ENCODE peak calls at places on chromosomes 5 and 9, in nine cellular contexts. N is neuronal stem cell, C is IMR-90, K is adrenal gland, I is SK-N-SH, R is brain microvascular endothelial cell, V is WERI-Rb-1, J is astrocyte, O is tibial nerve. P is an unnamed sample. For H3K36me3, the result is how much of the 10 kb centered on the place peaks cover.

GRCh38 chr9:5976668-5977397 is 38.6 kb downstream of the RANBP6 start:
- DNase-seq in J (no peak), R (no peak), V (no peak), K (no peak), C (peak), N (no peak), O (no peak), I (no peak), P (no peak)

GRCh38 chr5:150473673-150474358 is 24.3 kb upstream of the RPS14 start:
- DNase-seq in R (peak), J (peak), N (no peak), C (peak), O (no peak), K (no peak), I (no peak), V (no peak), P (peak)

GRCh38 chr9:16509946-16510504 is 360.4 kb downstream of the BNC2 start:
- DNase-seq in N (no peak), R (peak), V (no peak), O (no peak), C (peak), J (peak), I (no peak), K (peak), P (peak)

GRCh38 chr5:164370841-164371240 is 865.4 kb downstream of the MAT2B start:
- DNase-seq in R (no peak), K (no peak), C (peak), O (no peak), V (no peak), I (no peak), N (no peak), J (no peak), P (no peak)

GRCh38 chr9:91847576-91847975 is 102.5 kb downstream of the ROR2 start:
- DNase-seq in J (peak), I (peak), O (no peak), V (no peak), K (no peak), C (peak), N (no peak), R (peak), P (peak)

GRCh38 chr5:135134686-135135381 is 100.8 kb upstream of the PITX1 start:
- DNase-seq in R (no peak), J (no peak), K (no peak), N (no peak), C (no peak), O (no peak), I (no peak), V (no peak), P (no peak)

GRCh38 chr5:91188755-91189154 is 194.4 kb downstream of the ARRDC3 start:
- DNase-seq in I (no peak), V (no peak), O (no peak), C (no peak), K (no peak), R (no peak), N (no peak), J (no peak), P (no peak)

GRCh38 chr5:128082551-128083032 is 974 bp upstream of the SLC12A2 start:
- DNase-seq in N (no peak), O (no peak), C (no peak), V (no peak), K (no peak), J (no peak), I (no peak), R (no peak), P (no peak)

GRCh38 chr5:83789376-83789775 is 68.7 kb upstream of the HAPLN1 start:
- DNase-seq in J (no peak), V (no peak), C (no peak), N (no peak), O (no peak), K (no peak), I (no peak), R (no peak), P (no peak)

GRCh38 chr5:154844800-154845199 is 5.6 kb downstream of the FAXDC2 start:
- DNase-seq in C (no peak), V (no peak), R (no peak), J (no peak), I (peak), K (no peak), O (no peak), N (no peak), P (no peak)

GRCh38 chr5:133316346-133317343 is 264.8 kb downstream of the HSPA4 start:
- DNase-seq in O (no peak), V (peak), K (no peak), N (peak), R (no peak), I (no peak), C (no peak), J (no peak), P (no peak)

GRCh38 chr5:55441954-55442353 is 92.8 kb downstream of the PLPP1 start:
- DNase-seq in R (no peak), V (no peak), N (no peak), I (no peak), J (no peak), C (no peak), O (no peak), K (no peak), P (no peak)

GRCh38 chr5:168750926-168751325 is 171.8 kb upstream of the PANK3 start:
- DNase-seq in C (no peak), R (no peak), I (no peak), N (no peak), V (no peak), O (no peak), K (no peak), J (no peak), P (no peak)

GRCh38 chr5:55604611-55605067 is 69.9 kb upstream of the PLPP1 start:
- DNase-seq in R (peak), C (peak), K (no peak), J (peak), N (no peak), I (no peak), V (no peak), O (no peak), P (peak)

GRCh38 chr5:38060354-38060753 is 198.0 kb upstream of the EGFLAM start:
- DNase-seq in R (peak), J (peak), N (no peak), C (peak), V (no peak), I (no peak), O (no peak), K (no peak), P (peak)

GRCh38 chr9:137506702-137507171 is 43.5 kb downstream of the PNPLA7 start:
- DNase-seq in K (no peak), C (peak), J (peak), R (peak), O (no peak), N (no peak), I (no peak), V (no peak), P (peak)

GRCh38 chr5:96871022-96871388 is 5.3 kb upstream of the ERAP2 start:
- DNase-seq in C (no peak), R (no peak), I (no peak), O (no peak), N (no peak), K (no peak), J (no peak), V (no peak), P (no peak)

GRCh38 chr5:65861830-65862241 is 64.5 kb upstream of the ERBIN start:
- DNase-seq in K (no peak), O (no peak), I (no peak), R (peak), V (no peak), N (no peak), C (peak), J (peak), P (peak)

GRCh38 chr5:52657231-52657645 is 130.5 kb upstream of the ITGA1 start:
- DNase-seq in R (no peak), N (peak), O (no peak), C (peak), I (peak), K (no peak), V (no peak), J (peak), P (peak)

GRCh38 chr9:37229882-37230482 is 109.6 kb downstream of the ZCCHC7 start:
- DNase-seq in N (no peak), C (peak), O (no peak), V (no peak), R (peak), J (peak), I (no peak), K (no peak), P (peak)

GRCh38 chr5:172187118-172188032 is 649 bp downstream of the STK10 start:
- DNase-seq in R (peak), C (peak), O (no peak), K (peak), V (peak), N (peak), I (peak), J (peak), P (peak)

GRCh38 chr5:120678279-120678678 is 214.2 kb downstream of the PRR16 start:
- DNase-seq in J (peak), C (peak), R (peak), I (no peak), V (no peak), N (no peak), K (no peak), O (no peak), P (peak)

GRCh38 chr5:57831090-57831489 is 348.5 kb upstream of the ACTBL2 start:
- DNase-seq in K (no peak), C (no peak), N (no peak), J (no peak), V (no peak), O (no peak), R (no peak), I (no peak), P (no peak)
- H3K36me3 ChIP-seq in K (under half), C (under half), N (under half), J (under half), V (under half), O (under half), R (under half), I (under half), P (under half)

DNA sequence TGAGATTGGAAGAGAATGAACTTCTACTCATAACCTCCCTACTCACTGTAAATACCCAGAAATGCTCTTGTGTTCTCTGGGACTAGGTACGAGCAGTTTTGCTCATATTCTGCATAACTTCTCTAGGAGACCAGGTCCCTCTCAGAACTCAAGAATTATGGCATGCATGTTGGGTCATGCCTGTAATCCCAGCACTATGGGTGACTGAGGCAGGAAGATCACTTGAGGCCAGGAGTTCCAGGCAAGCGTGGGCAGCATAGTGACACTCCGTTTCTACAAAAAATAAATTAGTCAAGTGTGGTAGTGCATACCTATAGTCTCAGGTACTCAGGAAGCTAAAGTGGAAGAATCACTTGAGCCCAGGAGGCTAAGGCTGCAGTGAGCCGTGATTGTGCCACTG is 141.9 kb downstream of the OXCT1 start:
- DNase-seq in O (no peak), J (no peak), C (no peak), I (no peak), K (no peak), N (no peak), V (no peak), R (no peak), P (no peak)
- H3K36me3 ChIP-seq in O (under half), J (under half), C (under half), I (under half), K (under half), N (under half), V (under half), R (under half), P (under half)

GRCh38 chr5:126562823-126563222 is 32.2 kb downstream of the ALDH7A1 start:
- DNase-seq in N (no peak), O (no peak), V (no peak), R (no peak), I (no peak), K (no peak), C (no peak), J (no peak), P (no peak)
- H3K36me3 ChIP-seq in N (under half), O (under half), V (under half), R (under half), I (under half), K (under half), C (under half), J (under half), P (under half)

GRCh38 chr5:138520971-138521370 is 22.1 kb downstream of the ETF1 start:
- DNase-seq in K (no peak), V (no peak), C (no peak), O (no peak), N (no peak), I (no peak), J (no peak), R (no peak), P (no peak)

GRCh38 chr5:138517437-138517836 is 25.6 kb downstream of the ETF1 start:
- DNase-seq in R (no peak), K (no peak), C (no peak), I (no peak), V (no peak), O (no peak), J (no peak), N (no peak), P (no peak)

DNA sequence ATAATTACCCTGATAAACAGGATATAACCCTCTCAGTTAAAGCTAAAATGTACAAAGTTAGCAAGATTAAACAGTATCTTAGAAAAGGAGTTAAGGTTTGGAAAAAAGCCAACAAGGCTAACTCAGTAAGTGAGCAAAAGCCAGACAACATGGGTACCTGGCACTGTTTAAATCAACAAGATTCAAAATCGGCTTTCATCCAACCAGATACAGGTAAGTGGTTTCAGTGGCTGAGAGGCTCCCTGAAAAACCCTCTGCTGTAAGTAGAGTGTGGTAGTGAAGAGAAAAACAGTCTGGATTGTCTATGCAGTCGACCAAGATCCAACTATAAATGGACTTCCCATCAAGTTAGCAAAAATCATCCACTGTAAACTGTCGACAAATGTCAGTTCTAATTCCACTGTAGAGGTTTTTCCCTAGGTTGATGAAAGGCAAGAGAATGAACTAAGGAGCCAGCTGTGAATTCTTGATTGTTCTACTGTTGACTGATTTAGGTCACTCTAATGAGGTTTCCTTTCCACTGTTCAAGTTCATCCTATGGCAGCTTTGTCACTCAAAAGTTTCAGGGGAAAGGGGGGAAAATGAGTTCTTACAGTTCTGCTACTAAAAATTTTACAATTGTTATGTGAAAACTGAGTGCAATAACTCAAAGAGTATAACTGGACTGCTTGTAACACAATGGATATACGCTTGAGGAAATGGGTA is 27.3 kb downstream of the ETF1 start:
- DNase-seq in N (no peak), V (no peak), I (no peak), R (no peak), J (no peak), C (no peak), O (no peak), K (no peak), P (no peak)
- H3K36me3 ChIP-seq in N (under half), V (half or more), I (under half), R (half or more), J (half or more), C (under half), O (under half), K (under half), P (half or more)

GRCh38 chr9:131494296-131494870 is 8.3 kb upstream of the POMT1 start:
- DNase-seq in J (no peak), K (no peak), O (no peak), C (no peak), N (no peak), R (no peak), I (no peak), V (no peak), P (no peak)
- H3K36me3 ChIP-seq in J (half or more), K (under half), O (under half), C (half or more), N (half or more), R (half or more), I (half or more), V (half or more), P (under half)

GRCh38 chr5:139605887-139606286 is 42.3 kb upstream of the CXXC5 start:
- DNase-seq in N (no peak), K (no peak), C (no peak), O (no peak), J (no peak), I (no peak), V (no peak), R (no peak), P (no peak)
- H3K36me3 ChIP-seq in N (under half), K (under half), C (under half), O (under half), J (under half), I (under half), V (half or more), R (under half), P (under half)

GRCh38 chr5:78624011-78624541 is 24.5 kb downstream of the LHFPL2 start:
- DNase-seq in K (peak), C (no peak), R (no peak), J (peak), O (no peak), V (peak), N (no peak), I (peak), P (no peak)
- H3K36me3 ChIP-seq in K (under half), C (under half), R (under half), J (under half), O (under half), V (under half), N (under half), I (under half), P (under half)

GRCh38 chr5:146484714-146485391 is 31.1 kb downstream of the GPR151 start:
- DNase-seq in O (no peak), N (no peak), I (no peak), C (no peak), J (no peak), V (no peak), K (no peak), R (no peak), P (no peak)
- H3K36me3 ChIP-seq in O (under half), N (under half), I (half or more), C (under half), J (half or more), V (half or more), K (under half), R (under half), P (half or more)

GRCh38 chr9:125312411-125312810 is 50.8 kb downstream of the GAPVD1 start:
- DNase-seq in R (no peak), J (no peak), V (no peak), C (no peak), I (no peak), N (no peak), K (no peak), O (no peak), P (no peak)

GRCh38 chr9:125323615-125324014 is 62.0 kb downstream of the GAPVD1 start:
- DNase-seq in N (no peak), O (no peak), C (peak), K (no peak), R (no peak), I (no peak), J (peak), V (no peak), P (no peak)

DNA sequence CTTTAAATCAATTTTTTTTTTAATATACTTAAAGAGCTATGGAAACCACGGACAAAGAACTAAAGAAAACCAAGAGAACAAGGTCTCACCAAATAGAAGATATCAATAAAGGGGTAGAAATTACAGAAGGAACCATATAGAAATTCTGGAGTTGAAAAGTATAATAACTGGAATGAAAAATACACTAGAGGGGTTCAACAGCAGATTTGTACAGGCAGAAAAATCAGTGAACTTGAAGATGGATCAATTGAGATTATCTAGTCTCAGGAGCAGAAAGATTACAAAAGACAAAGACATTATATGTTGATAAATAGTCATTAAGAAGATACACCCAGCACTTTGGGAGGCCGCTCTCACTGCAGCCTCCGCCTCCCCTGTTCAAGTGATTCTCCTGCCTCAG is 56.1 kb downstream of the GAPVD1 start:
- DNase-seq in I (no peak), C (no peak), K (no peak), J (no peak), O (no peak), N (no peak), R (no peak), V (no peak), P (no peak)
- H3K36me3 ChIP-seq in I (under half), C (under half), K (under half), J (under half), O (under half), N (under half), R (under half), V (half or more), P (half or more)

GRCh38 chr9:120398286-120398685 is 181.7 kb downstream of the CDK5RAP2 start:
- DNase-seq in N (no peak), C (peak), R (no peak), J (no peak), O (no peak), V (no peak), I (no peak), K (no peak), P (peak)
- H3K36me3 ChIP-seq in N (under half), C (under half), R (under half), J (under half), O (under half), V (half or more), I (half or more), K (under half), P (under half)